ENCODE peak calls at places on chromosome 17, in five cellular contexts. S is HTR-8/SVneo; K is activated naive CD8-positive, alpha-beta T cell treated with anti-CD3 and anti-CD28 coated beads, Interleukin-2, amount 50 U/mL, for 24 hours; L is fibroblast of lung; C is H7. O is an unnamed sample.
A peak's percentile ranks its signal among the peaks of the same experiment; 100 is the strongest.

GRCh38 chr17:81223758-81224122 is 975 bp upstream of the CEP131 start:
- DNase-seq in S (no peak), K (no peak), L (no peak), C (no peak), O (no peak)

GRCh38 chr17:82031303-82031884 is at the start of gene RAC3:
- DNase-seq in S (peak; percentile 45), K (no peak), L (peak; percentile 31), C (peak; percentile 94), O (no peak)

GRCh38 chr17:29619251-29619650 is 3.5 kb downstream of the CORO6 start:
- DNase-seq in S (peak; percentile 65), K (no peak), L (peak; percentile 59), C (peak; percentile 70), O (no peak)

GRCh38 chr17:42312285-42313130 is 24.2 kb downstream of the STAT5A start:
- DNase-seq in S (peak; percentile 81), K (peak; percentile 86), L (peak; percentile 83), C (peak; percentile 96), O (peak; percentile 58)

GRCh38 chr17:49516190-49516589 is 21.1 kb downstream of the NGFR start:
- DNase-seq in S (no peak), K (no peak), L (no peak), C (peak; percentile 57), O (no peak)

GRCh38 chr17:17152385-17152784 is 53.7 kb downstream of the PLD6 start:
- DNase-seq in S (no peak), K (no peak), L (no peak), C (no peak), O (no peak)

GRCh38 chr17:58391302-58391984 is 25.9 kb downstream of the RNF43 start:
- DNase-seq in S (peak; percentile 35), K (no peak), L (peak; percentile 9), C (no peak), O (no peak)

GRCh38 chr17:980406-981291 is 1.1 kb upstream of the NXN start:
- DNase-seq in S (peak; percentile 82), K (peak; percentile 68), L (peak; percentile 86), C (peak; percentile 88), O (peak; percentile 66)

GRCh38 chr17:36971508-36971907 is 22.8 kb downstream of the AATF start:
- DNase-seq in S (no peak), K (no peak), L (no peak), C (no peak), O (no peak)

GRCh38 chr17:31674717-31675349 is 184.2 kb downstream of the COPRS start:
- DNase-seq in S (no peak), K (no peak), L (peak; percentile 53), C (no peak), O (no peak)